ENCODE peak calls at places on chromosomes 4 and X, in four cellular contexts. T is iris pigment epithelial cell, L is GM13976, C is tibial artery. R is an unnamed sample.

GRCh38 chr4:108210989-108211725 is 42.4 kb upstream of the LEF1 start:
- DNase-seq in T (no peak), L (no peak), C (no peak), R (no peak)

GRCh38 chrX:150607200-150607599 is 38.8 kb downstream of the MTM1 start:
- DNase-seq in L (no peak), T (no peak), C (no peak), R (no peak)

GRCh38 chrX:106201502-106202178 is 33.5 kb downstream of the PWWP3B start:
- DNase-seq in T (no peak), L (no peak), C (no peak), R (no peak)

GRCh38 chr4:75916091-75916661 is 13.9 kb upstream of the PPEF2 start:
- DNase-seq in C (no peak), T (peak), L (peak), R (peak)

GRCh38 chr4:54272051-54272450 is 43.0 kb downstream of the PDGFRA start:
- DNase-seq in C (no peak), T (no peak), L (no peak), R (no peak)

GRCh38 chr4:162645381-162645780 is 481.6 kb upstream of the FSTL5 start:
- DNase-seq in L (no peak), C (no peak), T (no peak), R (no peak)

GRCh38 chrX:146396409-146396808 is 413.2 kb upstream of the CXorf51B start:
- DNase-seq in C (no peak), T (no peak), L (no peak), R (no peak)

GRCh38 chr4:107444-108429 is 16.6 kb upstream of the ZNF718 start:
- DNase-seq in L (peak), T (no peak), C (no peak), R (no peak)

GRCh38 chr4:7503597-7503996 is 68.9 kb upstream of the PSAPL1 start:
- DNase-seq in T (no peak), L (no peak), C (no peak), R (no peak)